ENCODE peak calls at places on chromosomes 12 and 14, in five cellular contexts. X is PC-9; D is Panc1; Z is hepatocyte; A is CD4-positive, alpha-beta memory T cell. B is an unnamed sample.
A peak's percentile ranks its signal among the peaks of the same experiment; 100 is the strongest.

GRCh38 chr14:71686677-71687076 is 245.6 kb upstream of the RGS6 start:
- DNase-seq in X (no peak), D (no peak), Z (peak; percentile 19), A (no peak), B (no peak)

GRCh38 chr12:54306925-54307731 is 6.3 kb upstream of the NFE2 start:
- DNase-seq in X (peak; percentile 97), D (no peak), Z (peak; percentile 79), A (no peak), B (no peak)

GRCh38 chr12:108949976-108950375 is 70.1 kb downstream of the DAO start:
- DNase-seq in X (no peak), D (no peak), Z (no peak), A (no peak), B (no peak)

GRCh38 chr12:71746983-71747611 is 7.6 kb upstream of the RAB21 start:
- DNase-seq in X (peak; percentile 30), D (no peak), Z (peak; percentile 73), A (peak; percentile 62), B (peak; percentile 23)

GRCh38 chr12:109544955-109545531 is 28.3 kb downstream of the MMAB start:
- DNase-seq in X (peak; percentile 52), D (no peak), Z (no peak), A (no peak), B (no peak)

GRCh38 chr12:18897816-18898215 is 159.9 kb downstream of the CAPZA3 start:
- DNase-seq in X (no peak), D (no peak), Z (no peak), A (no peak), B (no peak)

GRCh38 chr14:34301107-34301734 is 160.8 kb downstream of the SPTSSA start:
- DNase-seq in X (peak; percentile 17), D (no peak), Z (peak; percentile 68), A (peak; percentile 29), B (no peak)

GRCh38 chr12:10304161-10304574 is 3.5 kb upstream of the KLRD1 start:
- DNase-seq in X (no peak), D (no peak), Z (no peak), A (no peak), B (no peak)

GRCh38 chr14:57171903-57172302 is 96.8 kb downstream of the EXOC5 start:
- DNase-seq in X (no peak), D (no peak), Z (no peak), A (no peak), B (no peak)

GRCh38 chr14:22837750-22838538 is 1.6 kb downstream of the MMP14 start:
- DNase-seq in X (no peak), D (no peak), Z (peak; percentile 55), A (no peak), B (no peak)

GRCh38 chr12:96061864-96062453 is 26.6 kb upstream of the LTA4H start:
- DNase-seq in X (peak; percentile 72), D (peak; percentile 64), Z (peak; percentile 85), A (peak; percentile 77), B (peak; percentile 77)

GRCh38 chr14:91654836-91655235 is 77.0 kb downstream of the CATSPERB start:
- DNase-seq in X (no peak), D (no peak), Z (no peak), A (no peak), B (no peak)

GRCh38 chr12:67663121-67663520 is 14.6 kb downstream of the DYRK2 start:
- DNase-seq in X (no peak), D (no peak), Z (no peak), A (no peak), B (no peak)

GRCh38 chr14:57085801-57086200 is 182.9 kb downstream of the EXOC5 start:
- DNase-seq in X (no peak), D (no peak), Z (no peak), A (no peak), B (no peak)

GRCh38 chr12:129788506-129788905 is 115.3 kb downstream of the TMEM132D start:
- DNase-seq in X (no peak), D (no peak), Z (no peak), A (no peak), B (no peak)

GRCh38 chr12:28390716-28391452 is 200.6 kb downstream of the CCDC91 start:
- DNase-seq in X (no peak), D (no peak), Z (no peak), A (no peak), B (no peak)

GRCh38 chr12:77120156-77120555 is 54.8 kb upstream of the E2F7 start:
- DNase-seq in X (no peak), D (peak; percentile 69), Z (no peak), A (no peak), B (no peak)

GRCh38 chr14:101823081-101823480 is 61.6 kb downstream of the PPP2R5C start:
- DNase-seq in X (no peak), D (no peak), Z (peak; percentile 27), A (peak; percentile 79), B (no peak)

GRCh38 chr14:90111895-90112534 is 50.2 kb downstream of the KCNK13 start:
- DNase-seq in X (no peak), D (no peak), Z (no peak), A (no peak), B (no peak)

GRCh38 chr12:54033106-54033979 is 493 bp downstream of the HOXC5 start:
- DNase-seq in X (no peak), D (no peak), Z (peak; percentile 84), A (no peak), B (no peak)

GRCh38 chr14:97056086-97056485 is 258.9 kb downstream of the VRK1 start:
- DNase-seq in X (no peak), D (no peak), Z (no peak), A (no peak), B (no peak)

GRCh38 chr14:22689186-22689585 is 45.0 kb upstream of the OR6J1 start:
- DNase-seq in X (peak; percentile 5), D (peak; percentile 53), Z (peak; percentile 79), A (no peak), B (no peak)

GRCh38 chr14:87508333-87508732 is 484.6 kb downstream of the GALC start:
- DNase-seq in X (no peak), D (no peak), Z (peak; percentile 16), A (no peak), B (no peak)

GRCh38 chr12:116598341-116599284 is 39.4 kb downstream of the MAP1LC3B2 start:
- DNase-seq in X (no peak), D (no peak), Z (peak; percentile 50), A (no peak), B (no peak)

GRCh38 chr12:84658877-84659276 is 253.7 kb downstream of the SLC6A15 start:
- DNase-seq in X (no peak), D (no peak), Z (no peak), A (no peak), B (no peak)

GRCh38 chr12:32139064-32139421 is 32.4 kb downstream of the BICD1 start:
- DNase-seq in X (no peak), D (no peak), Z (peak; percentile 42), A (no peak), B (no peak)

GRCh38 chr14:75184447-75184846 is 8.0 kb upstream of the TMED10 start:
- DNase-seq in X (no peak), D (no peak), Z (no peak), A (no peak), B (no peak)

GRCh38 chr12:65590318-65590717 is 234.0 kb upstream of the HMGA2 start:
- DNase-seq in X (no peak), D (no peak), Z (no peak), A (no peak), B (no peak)

GRCh38 chr14:22977684-22978486 is 4.5 kb downstream of the AJUBA start:
- DNase-seq in X (peak; percentile 83), D (no peak), Z (peak; percentile 93), A (no peak), B (no peak)

GRCh38 chr14:50658203-50658602 is 9.9 kb downstream of the SAV1 start:
- DNase-seq in X (no peak), D (no peak), Z (no peak), A (no peak), B (no peak)

GRCh38 chr14:50659327-50659974 is 8.7 kb downstream of the SAV1 start:
- DNase-seq in X (no peak), D (no peak), Z (no peak), A (no peak), B (no peak)

GRCh38 chr14:50657753-50658152 is 10.4 kb downstream of the SAV1 start:
- DNase-seq in X (no peak), D (no peak), Z (no peak), A (no peak), B (no peak)
- H3K4me3 ChIP-seq in X (no peak overlapping the region), D (no peak overlapping the region), Z (no peak overlapping the region), A (no peak overlapping the region), B (no peak overlapping the region)

DNA sequence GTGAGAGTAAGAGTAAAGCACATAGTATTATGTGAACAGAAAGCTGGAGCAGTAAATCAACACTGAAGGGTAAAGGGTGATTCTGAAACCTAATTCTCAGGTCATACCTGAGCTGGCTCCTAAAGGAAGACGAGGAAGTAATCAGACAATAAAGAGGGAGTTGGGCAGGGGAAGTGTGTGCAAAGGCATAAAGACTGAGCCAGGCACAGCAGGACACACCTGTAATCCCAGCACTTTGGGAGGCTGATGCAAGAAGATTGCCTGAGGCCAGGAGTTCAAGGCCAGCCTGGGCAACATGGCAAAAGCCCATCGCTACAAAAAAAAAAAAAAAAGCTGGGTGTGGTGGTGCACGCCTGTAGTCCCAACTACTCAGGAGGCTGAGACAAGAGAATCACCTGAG is 9.6 kb downstream of the ARF3 start:
- DNase-seq in X (no peak), D (no peak), Z (no peak), A (no peak), B (no peak)
- H3K27me3 ChIP-seq in X (no peaks in the 10 kb centered on the region), D (no peaks in the 10 kb centered on the region), Z (no peaks in the 10 kb centered on the region), A (no peaks in the 10 kb centered on the region), B (no peaks in the 10 kb centered on the region)

DNA sequence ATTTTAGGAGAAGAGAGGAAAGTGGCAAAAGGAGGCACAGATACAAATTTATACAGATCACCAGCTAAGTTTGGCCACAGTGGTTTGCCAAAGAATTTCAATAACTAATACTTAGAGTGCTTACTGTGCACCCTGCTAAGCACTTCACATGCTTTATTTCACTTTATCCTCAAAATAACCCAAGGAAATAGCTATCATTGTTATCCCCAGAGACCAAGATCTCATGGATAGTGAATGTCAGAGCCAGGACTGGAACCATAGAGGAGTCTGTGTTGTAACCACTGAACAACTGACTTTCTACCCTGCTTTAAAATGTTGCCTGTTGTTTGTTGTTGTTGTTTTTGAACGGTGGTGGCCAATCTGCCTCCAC is 1.3 kb upstream of the TCP11L2 start:
- DNase-seq in X (no peak), D (no peak), Z (no peak), A (no peak), B (no peak)
- H3K4me3 ChIP-seq in X (peak overlapping the region; percentile 74), D (no peak overlapping the region), Z (no peak overlapping the region), A (peak overlapping the region; percentile 74), B (peak overlapping the region; percentile 72)

GRCh38 chr12:102958073-102958829 is 777 bp downstream of the ASCL1 start:
- DNase-seq in X (no peak), D (no peak), Z (peak; percentile 60), A (no peak), B (no peak)
- H3K27me3 ChIP-seq in X (peaks cover 41% of the 10 kb centered on the region), D (peaks cover 16% of the 10 kb centered on the region), Z (peaks cover 96% of the 10 kb centered on the region), A (peaks cover 18% of the 10 kb centered on the region), B (peaks cover 34% of the 10 kb centered on the region)

DNA sequence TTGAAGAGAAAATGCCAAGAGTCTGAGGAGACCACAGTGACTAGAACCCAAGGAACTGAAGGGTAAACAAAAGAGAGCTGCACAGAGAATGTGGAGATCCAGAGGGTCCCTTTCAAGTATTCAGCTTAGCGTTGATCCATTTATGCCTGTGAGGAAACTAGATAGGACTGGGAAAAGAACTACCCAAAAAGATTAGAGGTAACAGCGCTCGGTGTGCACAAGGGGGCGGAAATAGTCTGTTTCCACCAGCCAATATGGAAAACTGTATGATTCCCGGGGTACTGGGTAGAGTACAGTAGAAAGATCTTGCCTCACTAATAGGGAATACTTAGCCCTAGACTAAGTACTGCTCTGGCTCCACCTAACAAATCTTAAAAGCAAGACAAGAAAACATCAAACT is 135.5 kb downstream of the DPF3 start:
- DNase-seq in X (no peak), D (no peak), Z (no peak), A (no peak), B (no peak)
- H3K4me3 ChIP-seq in X (no peak overlapping the region), D (no peak overlapping the region), Z (no peak overlapping the region), A (no peak overlapping the region), B (no peak overlapping the region)

B was measured in CD8-positive, alpha-beta memory T cell.